ENCODE peak calls at places on chromosomes 7 and 10, in nine cellular contexts. One of them, this sample, is unnamed.
A peak's percentile ranks its signal among the peaks of the same experiment; 100 is the strongest.

GRCh38 chr7:127322351-127322750 is 69.6 kb upstream of the GRM8 start:
- DNase-seq in HCT116: no peak
- DNase-seq in sigmoid colon: no peak
- DNase-seq in stimulated activated CD4-positive, alpha-beta T cell treated with anti-CD3 and anti-CD28 coated beads, Interleukin-4, amount 100 ng/mL, for 1 hour: no peak
- DNase-seq in posterior cingulate gyrus: no peak
- DNase-seq in BJ: no peak
- DNase-seq in EH: no peak
- DNase-seq in GM03348: no peak
- DNase-seq in iris pigment epithelial cell: no peak
- DNase-seq in this sample: no peak

GRCh38 chr10:523925-524324 is 165.5 kb downstream of the DIP2C start:
- DNase-seq in HCT116: no peak
- DNase-seq in sigmoid colon: peak; percentile 55
- DNase-seq in stimulated activated CD4-positive, alpha-beta T cell treated with anti-CD3 and anti-CD28 coated beads, Interleukin-4, amount 100 ng/mL, for 1 hour: no peak
- DNase-seq in posterior cingulate gyrus: no peak
- DNase-seq in BJ: no peak
- DNase-seq in EH: no peak
- DNase-seq in GM03348: no peak
- DNase-seq in iris pigment epithelial cell: no peak
- DNase-seq in this sample: no peak

GRCh38 chr10:97025613-97026242 is 160.0 kb downstream of the SLIT1 start:
- DNase-seq in HCT116: peak; percentile 47
- DNase-seq in sigmoid colon: peak; percentile 63
- DNase-seq in stimulated activated CD4-positive, alpha-beta T cell treated with anti-CD3 and anti-CD28 coated beads, Interleukin-4, amount 100 ng/mL, for 1 hour: peak; percentile 43
- DNase-seq in posterior cingulate gyrus: no peak
- DNase-seq in BJ: no peak
- DNase-seq in EH: peak; percentile 61
- DNase-seq in GM03348: peak; percentile 52
- DNase-seq in iris pigment epithelial cell: peak; percentile 73
- DNase-seq in this sample: peak; percentile 25

GRCh38 chr10:31090894-31091607 is 59.4 kb upstream of the ZNF438 start:
- DNase-seq in HCT116: no peak
- DNase-seq in sigmoid colon: no peak
- DNase-seq in stimulated activated CD4-positive, alpha-beta T cell treated with anti-CD3 and anti-CD28 coated beads, Interleukin-4, amount 100 ng/mL, for 1 hour: no peak
- DNase-seq in posterior cingulate gyrus: no peak
- DNase-seq in BJ: no peak
- DNase-seq in EH: no peak
- DNase-seq in GM03348: no peak
- DNase-seq in iris pigment epithelial cell: peak; percentile 81
- DNase-seq in this sample: no peak

GRCh38 chr10:2963889-2964631 is 103.3 kb upstream of the PFKP start:
- DNase-seq in HCT116: no peak
- DNase-seq in sigmoid colon: no peak
- DNase-seq in stimulated activated CD4-positive, alpha-beta T cell treated with anti-CD3 and anti-CD28 coated beads, Interleukin-4, amount 100 ng/mL, for 1 hour: no peak
- DNase-seq in posterior cingulate gyrus: no peak
- DNase-seq in BJ: no peak
- DNase-seq in EH: no peak
- DNase-seq in GM03348: no peak
- DNase-seq in iris pigment epithelial cell: no peak
- DNase-seq in this sample: no peak

GRCh38 chr10:101840741-101841453 is 2.7 kb downstream of the KCNIP2 start:
- DNase-seq in HCT116: peak; percentile 72
- DNase-seq in sigmoid colon: peak; percentile 80
- DNase-seq in stimulated activated CD4-positive, alpha-beta T cell treated with anti-CD3 and anti-CD28 coated beads, Interleukin-4, amount 100 ng/mL, for 1 hour: peak; percentile 72
- DNase-seq in posterior cingulate gyrus: peak; percentile 97
- DNase-seq in BJ: peak; percentile 27
- DNase-seq in EH: peak; percentile 86
- DNase-seq in GM03348: peak; percentile 90
- DNase-seq in iris pigment epithelial cell: peak; percentile 86
- DNase-seq in this sample: peak; percentile 81

GRCh38 chr7:7201583-7202374 is 19.4 kb downstream of the C1GALT1 start:
- DNase-seq in HCT116: no peak
- DNase-seq in sigmoid colon: no peak
- DNase-seq in stimulated activated CD4-positive, alpha-beta T cell treated with anti-CD3 and anti-CD28 coated beads, Interleukin-4, amount 100 ng/mL, for 1 hour: peak; percentile 29
- DNase-seq in posterior cingulate gyrus: no peak
- DNase-seq in BJ: no peak
- DNase-seq in EH: no peak
- DNase-seq in GM03348: no peak
- DNase-seq in iris pigment epithelial cell: no peak
- DNase-seq in this sample: peak; percentile 83

GRCh38 chr7:2701832-2702593 is 14.0 kb downstream of the AMZ1 start:
- DNase-seq in HCT116: no peak
- DNase-seq in sigmoid colon: peak; percentile 84
- DNase-seq in stimulated activated CD4-positive, alpha-beta T cell treated with anti-CD3 and anti-CD28 coated beads, Interleukin-4, amount 100 ng/mL, for 1 hour: no peak
- DNase-seq in posterior cingulate gyrus: peak; percentile 90
- DNase-seq in BJ: no peak
- DNase-seq in EH: peak; percentile 48
- DNase-seq in GM03348: peak; percentile 56
- DNase-seq in iris pigment epithelial cell: no peak
- DNase-seq in this sample: no peak

GRCh38 chr7:113331155-113331898 is 213.0 kb upstream of the SMIM30 start:
- DNase-seq in HCT116: no peak
- DNase-seq in sigmoid colon: peak; percentile 62
- DNase-seq in stimulated activated CD4-positive, alpha-beta T cell treated with anti-CD3 and anti-CD28 coated beads, Interleukin-4, amount 100 ng/mL, for 1 hour: no peak
- DNase-seq in posterior cingulate gyrus: peak; percentile 32
- DNase-seq in BJ: no peak
- DNase-seq in EH: no peak
- DNase-seq in GM03348: no peak
- DNase-seq in iris pigment epithelial cell: no peak
- DNase-seq in this sample: no peak

GRCh38 chr7:139242741-139243281 is 11.8 kb downstream of the UBN2 start:
- DNase-seq in HCT116: no peak
- DNase-seq in sigmoid colon: no peak
- DNase-seq in stimulated activated CD4-positive, alpha-beta T cell treated with anti-CD3 and anti-CD28 coated beads, Interleukin-4, amount 100 ng/mL, for 1 hour: no peak
- DNase-seq in posterior cingulate gyrus: no peak
- DNase-seq in BJ: no peak
- DNase-seq in EH: peak; percentile 40
- DNase-seq in GM03348: peak; percentile 27
- DNase-seq in iris pigment epithelial cell: peak; percentile 88
- DNase-seq in this sample: no peak

GRCh38 chr7:90723866-90724265 is 127.7 kb downstream of the CDK14 start:
- DNase-seq in HCT116: no peak
- DNase-seq in sigmoid colon: no peak
- DNase-seq in stimulated activated CD4-positive, alpha-beta T cell treated with anti-CD3 and anti-CD28 coated beads, Interleukin-4, amount 100 ng/mL, for 1 hour: no peak
- DNase-seq in posterior cingulate gyrus: no peak
- DNase-seq in BJ: no peak
- DNase-seq in EH: no peak
- DNase-seq in GM03348: no peak
- DNase-seq in iris pigment epithelial cell: no peak
- DNase-seq in this sample: no peak

GRCh38 chr10:102624094-102624493 is 20.2 kb upstream of the TRIM8 start:
- DNase-seq in HCT116: no peak
- DNase-seq in sigmoid colon: no peak
- DNase-seq in stimulated activated CD4-positive, alpha-beta T cell treated with anti-CD3 and anti-CD28 coated beads, Interleukin-4, amount 100 ng/mL, for 1 hour: no peak
- DNase-seq in posterior cingulate gyrus: no peak
- DNase-seq in BJ: no peak
- DNase-seq in EH: no peak
- DNase-seq in GM03348: no peak
- DNase-seq in iris pigment epithelial cell: no peak
- DNase-seq in this sample: no peak

GRCh38 chr10:34102237-34102673 is 712.8 kb downstream of the PARD3 start:
- DNase-seq in HCT116: no peak
- DNase-seq in sigmoid colon: peak; percentile 93
- DNase-seq in stimulated activated CD4-positive, alpha-beta T cell treated with anti-CD3 and anti-CD28 coated beads, Interleukin-4, amount 100 ng/mL, for 1 hour: no peak
- DNase-seq in posterior cingulate gyrus: no peak
- DNase-seq in BJ: no peak
- DNase-seq in EH: peak; percentile 78
- DNase-seq in GM03348: peak; percentile 85
- DNase-seq in iris pigment epithelial cell: peak; percentile 68
- DNase-seq in this sample: no peak

GRCh38 chr10:114634607-114634974 is 23.5 kb downstream of the ABLIM1 start:
- DNase-seq in HCT116: peak; percentile 58
- DNase-seq in sigmoid colon: peak; percentile 82
- DNase-seq in stimulated activated CD4-positive, alpha-beta T cell treated with anti-CD3 and anti-CD28 coated beads, Interleukin-4, amount 100 ng/mL, for 1 hour: no peak
- DNase-seq in posterior cingulate gyrus: peak; percentile 81
- DNase-seq in BJ: peak; percentile 97
- DNase-seq in EH: peak; percentile 98
- DNase-seq in GM03348: peak; percentile 86
- DNase-seq in iris pigment epithelial cell: peak; percentile 91
- DNase-seq in this sample: peak; percentile 47